ENCODE peak calls at places on chromosomes 1 and 21, in seven cellular contexts. M, D, Z, T, W, G and U are unnamed samples. For H3K4me1, the result is how much of the 10 kb centered on the place peaks cover.

GRCh38 chr1:179825798-179826460 is 51.7 kb downstream of the TOR1AIP2 start:
- DNase-seq in M (no peak), D (no peak), G (no peak), Z (no peak), W (no peak), T (no peak), U (no peak)

GRCh38 chr1:38328278-38329035 is 281.9 kb upstream of the POU3F1 start:
- DNase-seq in Z (no peak), T (no peak), M (no peak), W (no peak), D (no peak), G (no peak), U (no peak)

GRCh38 chr1:107810552-107810951 is 154.4 kb downstream of the VAV3 start:
- DNase-seq in D (no peak), M (no peak), Z (no peak), G (no peak), W (no peak), T (no peak), U (no peak)

GRCh38 chr1:23506376-23507107 is 22.6 kb upstream of the ASAP3 start:
- DNase-seq in D (no peak), T (no peak), Z (no peak), W (no peak), G (no peak), M (no peak), U (no peak)

GRCh38 chr1:32250893-32251716 is at the start of gene LCK:
- DNase-seq in W (no peak), D (no peak), G (peak), T (peak), M (no peak), Z (no peak), U (no peak)

GRCh38 chr1:220786337-220787068 is at the start of gene MTARC1:
- DNase-seq in W (peak), T (peak), D (peak), M (peak), Z (no peak), G (peak), U (peak)

GRCh38 chr1:10599194-10599861 is 124.6 kb downstream of the PEX14 start:
- DNase-seq in G (no peak), D (no peak), W (no peak), T (no peak), Z (no peak), M (no peak), U (no peak)

GRCh38 chr21:38985423-38986378 is 180.0 kb downstream of the ETS2 start:
- DNase-seq in D (peak), M (no peak), W (peak), Z (no peak), T (peak), G (peak), U (peak)

GRCh38 chr1:56411484-56412180 is 167.7 kb downstream of the PLPP3 start:
- DNase-seq in G (peak), W (no peak), M (no peak), Z (no peak), T (no peak), D (no peak), U (no peak)

GRCh38 chr1:50425376-50426107 is 2.3 kb upstream of the DMRTA2 start:
- DNase-seq in M (peak), D (no peak), Z (no peak), T (no peak), G (no peak), W (no peak), U (no peak)

GRCh38 chr1:107198581-107198980 is 57.7 kb downstream of the NTNG1 start:
- DNase-seq in W (no peak), D (no peak), T (no peak), G (no peak), Z (no peak), M (no peak), U (no peak)

GRCh38 chr1:218513248-218513647 is 168.1 kb downstream of the TGFB2 start:
- DNase-seq in M (no peak), G (no peak), D (no peak), W (no peak), Z (no peak), T (no peak), U (no peak)

GRCh38 chr21:34936299-34936698 is 112.8 kb downstream of the RUNX1 start:
- DNase-seq in D (no peak), W (no peak), T (no peak), Z (no peak), M (no peak), G (no peak), U (no peak)

GRCh38 chr1:243933495-243933894 is 83.5 kb upstream of the AKT3 start:
- DNase-seq in M (no peak), T (no peak), D (no peak), W (no peak), G (no peak), Z (no peak), U (no peak)

GRCh38 chr1:38026592-38027200 is 14.2 kb downstream of the UTP11 start:
- DNase-seq in M (peak), T (no peak), Z (no peak), G (peak), D (peak), W (peak), U (no peak)

GRCh38 chr1:54227091-54227602 is 27.2 kb downstream of the MRPL37 start:
- DNase-seq in G (no peak), T (no peak), Z (no peak), M (no peak), D (no peak), W (no peak), U (peak)

GRCh38 chr1:21524686-21525339 is 15.6 kb downstream of the ALPL start:
- DNase-seq in G (no peak), W (peak), M (peak), D (no peak), T (no peak), Z (no peak), U (peak)

GRCh38 chr21:46555225-46555617 is 49.7 kb downstream of the S100B start:
- DNase-seq in W (peak), Z (no peak), D (no peak), M (no peak), T (no peak), G (no peak), U (no peak)

GRCh38 chr1:176880954-176881595 is 283.4 kb downstream of the ASTN1 start:
- DNase-seq in M (peak), D (peak), T (no peak), G (peak), Z (peak), W (peak), U (no peak)

GRCh38 chr1:212106286-212106792 is 70.8 kb downstream of the DTL start:
- DNase-seq in W (no peak), Z (no peak), T (no peak), D (no peak), M (no peak), G (no peak), U (no peak)

GRCh38 chr1:171434717-171435346 is 50.5 kb upstream of the PRRC2C start:
- DNase-seq in M (no peak), Z (no peak), D (no peak), G (no peak), T (no peak), W (no peak), U (peak)
- H3K4me3 ChIP-seq in M (no peak), Z (no peak), D (no peak), G (no peak), T (no peak), W (no peak), U (no peak)

GRCh38 chr1:229273507-229274232 is 2.8 kb downstream of the RAB4A start:
- DNase-seq in M (no peak), T (no peak), W (no peak), D (peak), Z (no peak), G (no peak), U (no peak)

GRCh38 chr1:229272164-229273158 is 1.6 kb downstream of the RAB4A start:
- DNase-seq in M (no peak), W (no peak), T (no peak), D (peak), Z (no peak), G (no peak), U (no peak)

GRCh38 chr1:229270547-229271447 is at the start of gene RAB4A:
- DNase-seq in T (peak), W (peak), Z (peak), D (peak), G (peak), M (peak), U (peak)

GRCh38 chr1:229268505-229268904 is 2.4 kb upstream of the RAB4A start:
- DNase-seq in T (no peak), Z (no peak), M (no peak), W (no peak), G (no peak), D (no peak), U (no peak)

DNA sequence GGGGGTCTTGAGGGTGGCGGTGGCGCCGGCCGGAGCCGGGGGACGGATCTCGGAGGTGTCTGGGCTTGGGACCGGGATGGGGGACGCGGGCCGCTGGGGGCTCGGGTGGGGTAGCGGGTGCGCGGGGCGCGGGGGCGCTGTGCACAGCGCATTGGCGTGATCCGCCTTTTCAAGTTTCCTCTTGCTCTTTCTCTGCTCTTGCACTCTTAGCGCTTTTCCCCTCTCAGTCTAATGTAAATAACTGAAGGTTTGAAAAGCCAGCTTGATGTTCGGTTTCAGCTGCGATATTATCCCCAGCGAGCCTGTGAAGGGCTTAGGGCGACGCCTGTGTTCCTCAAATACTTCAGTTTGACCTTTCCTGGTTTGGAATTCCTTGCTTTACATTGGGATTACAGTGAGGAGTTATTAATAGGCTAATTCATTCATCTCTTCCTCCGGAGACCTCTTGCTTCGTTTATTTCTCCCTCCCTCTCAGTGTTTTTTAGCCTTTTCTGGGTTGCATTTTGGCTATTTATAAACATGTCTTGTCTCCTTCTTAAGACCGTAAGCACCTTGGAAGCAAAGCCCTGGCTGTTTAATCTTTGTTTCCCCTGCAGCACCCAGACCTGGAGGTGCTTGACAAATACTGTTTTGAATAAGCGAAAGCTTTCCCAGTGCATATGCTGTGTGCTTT is 673 bp downstream of the RAB4A start:
- DNase-seq in G (no peak), W (no peak), T (no peak), M (peak), Z (no peak), D (peak), U (no peak)
- TF ChIP-seq CTCF in G (no peak), W (no peak), T (no peak), M (peak), Z (no peak), D (no peak), U (no peak)

GRCh38 chr1:26829214-26829911 is 2.9 kb downstream of the ZDHHC18 start:
- DNase-seq in D (no peak), T (no peak), M (peak), W (no peak), G (no peak), Z (no peak), U (no peak)
- H3K4me1 ChIP-seq in D (under half), T (under half), M (under half), W (under half), G (under half), Z (under half), U (under half)

DNA sequence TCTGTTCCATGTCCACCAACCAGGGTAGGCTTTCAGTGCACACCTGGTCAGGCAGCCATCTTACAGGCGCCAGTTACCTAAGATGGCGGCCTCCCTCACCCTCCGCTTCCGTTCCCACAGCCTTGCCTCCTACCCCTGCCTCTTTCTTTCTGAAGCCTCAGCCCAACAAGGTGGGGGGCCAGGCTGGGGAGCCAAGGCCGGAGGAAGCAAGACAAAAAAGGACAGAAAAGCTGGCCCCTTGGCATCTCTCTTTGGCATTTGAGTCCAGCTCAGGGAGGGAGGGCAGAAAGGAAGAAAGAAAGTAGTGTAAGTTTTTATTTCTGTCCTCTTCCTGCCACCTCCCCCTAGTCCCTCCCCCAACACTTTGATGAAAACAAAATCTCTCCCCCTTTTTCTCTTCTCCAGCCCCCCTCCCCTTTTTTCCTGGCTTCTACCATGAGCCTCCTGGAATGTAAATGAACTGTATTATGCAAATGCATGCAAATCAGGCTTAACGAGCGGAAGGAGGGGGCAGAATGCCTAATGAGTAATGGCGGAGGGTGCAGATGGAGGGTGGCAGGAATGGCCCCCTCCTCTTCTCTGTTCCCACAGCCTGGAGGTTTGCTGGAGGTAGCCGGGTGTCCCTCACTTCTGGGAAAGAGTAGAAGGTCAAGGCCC is 43.8 kb downstream of the RHBG start:
- DNase-seq in M (no peak), Z (no peak), T (no peak), W (no peak), G (no peak), D (no peak), U (no peak)
- H3K4me3 ChIP-seq in M (no peak), Z (no peak), T (no peak), W (no peak), G (no peak), D (no peak), U (no peak)